ENCODE peak calls at places on chromosome 21, in six cellular contexts. G, C, S, N, B and U are unnamed samples.

GRCh38 chr21:46119565-46120271 is 21.8 kb downstream of the COL6A2 start:
- DNase-seq in G (no peak), C (peak), S (no peak), N (peak), B (no peak), U (peak)

GRCh38 chr21:44449473-44450363 is 5.6 kb upstream of the LRRC3 start:
- DNase-seq in G (no peak), C (no peak), S (no peak), N (no peak), B (no peak), U (no peak)

GRCh38 chr21:43306911-43307676 is 119.8 kb downstream of the SIK1 start:
- DNase-seq in G (peak), C (peak), S (no peak), N (peak), B (peak), U (no peak)

GRCh38 chr21:19807231-19807630 is 1191.0 kb upstream of the NCAM2 start:
- DNase-seq in G (no peak), C (no peak), S (no peak), N (no peak), B (no peak), U (no peak)

GRCh38 chr21:30315701-30316100 is 4.4 kb downstream of the KRTAP26-1 start:
- DNase-seq in G (no peak), C (no peak), S (no peak), N (no peak), B (no peak), U (no peak)

GRCh38 chr21:46555678-46556077 is 49.2 kb downstream of the S100B start:
- DNase-seq in G (no peak), C (no peak), S (no peak), N (no peak), B (no peak), U (no peak)

GRCh38 chr21:45825209-45825602 is 156.4 kb upstream of the COL6A1 start:
- DNase-seq in G (no peak), C (no peak), S (no peak), N (peak), B (no peak), U (no peak)

GRCh38 chr21:31191553-31191952 is 152.5 kb downstream of the TIAM1 start:
- DNase-seq in G (no peak), C (no peak), S (no peak), N (no peak), B (no peak), U (no peak)

GRCh38 chr21:45050786-45051489 is 23.4 kb upstream of the ADARB1 start:
- DNase-seq in G (no peak), C (no peak), S (no peak), N (no peak), B (no peak), U (no peak)

GRCh38 chr21:44742418-44743153 is 31.2 kb upstream of the TSPEAR start:
- DNase-seq in G (no peak), C (no peak), S (no peak), N (no peak), B (no peak), U (no peak)

GRCh38 chr21:45059121-45059520 is 15.3 kb upstream of the ADARB1 start:
- DNase-seq in G (no peak), C (no peak), S (no peak), N (no peak), B (no peak), U (no peak)

GRCh38 chr21:36756527-36756926 is 57.6 kb downstream of the SIM2 start:
- DNase-seq in G (peak), C (no peak), S (no peak), N (no peak), B (no peak), U (no peak)

GRCh38 chr21:36246080-36246631 is 73.8 kb upstream of the MORC3 start:
- DNase-seq in G (no peak), C (peak), S (no peak), N (no peak), B (no peak), U (no peak)

GRCh38 chr21:30479259-30479658 is 908 bp downstream of the KRTAP19-1 start:
- DNase-seq in G (no peak), C (no peak), S (no peak), N (no peak), B (no peak), U (no peak)

GRCh38 chr21:43948740-43949498 is 63.2 kb upstream of the TRAPPC10 start:
- DNase-seq in G (no peak), C (no peak), S (no peak), N (no peak), B (no peak), U (no peak)

GRCh38 chr21:28253378-28253777 is 739.3 kb downstream of the LTN1 start:
- DNase-seq in G (no peak), C (no peak), S (no peak), N (no peak), B (peak), U (no peak)

GRCh38 chr21:15297829-15298228 is 233.0 kb upstream of the NRIP1 start:
- DNase-seq in G (no peak), C (no peak), S (no peak), N (no peak), B (no peak), U (no peak)
- TF ChIP-seq CTCF in G (no peak), C (no peak), S (no peak), N (no peak), B (no peak), U (no peak)

GRCh38 chr21:32562915-32563314 is 22.4 kb downstream of the TCP10L start:
- DNase-seq in G (no peak), C (no peak), S (no peak), N (no peak), B (no peak), U (no peak)
- TF ChIP-seq CTCF in G (no peak), C (no peak), S (no peak), N (no peak), B (no peak), U (no peak)

DNA sequence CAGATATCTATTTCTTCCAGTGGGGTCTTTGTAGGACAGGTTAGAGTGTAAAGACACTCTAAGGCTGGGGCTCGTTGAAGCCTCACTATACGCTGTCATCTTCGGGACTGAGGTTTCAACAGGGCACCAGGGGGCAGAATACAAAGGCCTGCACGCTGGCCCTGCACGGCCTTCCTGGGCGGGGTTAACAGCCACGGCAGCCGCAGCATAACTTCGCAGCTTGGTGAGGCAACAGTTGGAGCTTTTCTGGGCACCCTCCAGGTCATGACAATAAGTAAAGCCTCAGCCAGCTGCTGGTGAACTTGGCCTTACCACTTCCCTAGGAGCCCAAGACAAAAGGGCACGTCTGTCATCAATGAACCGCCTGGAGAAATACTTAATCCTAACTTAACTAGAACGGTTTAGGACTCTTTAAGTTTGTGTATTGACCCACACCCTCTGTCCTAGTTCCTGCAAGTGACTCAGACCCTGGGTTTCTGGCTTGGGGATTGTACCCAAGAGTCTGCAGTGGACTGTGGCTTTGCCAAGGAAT is 2.3 kb upstream of the RUNX1 start:
- DNase-seq in G (peak), C (peak), S (peak), N (peak), B (peak), U (peak)
- TF ChIP-seq CTCF in G (peak), C (peak), S (peak), N (peak), B (no peak), U (peak)

GRCh38 chr21:38699048-38699447 is 106.7 kb upstream of the ETS2 start:
- DNase-seq in G (no peak), C (no peak), S (no peak), N (no peak), B (no peak), U (no peak)
- TF ChIP-seq CTCF in G (peak), C (no peak), S (no peak), N (no peak), B (no peak), U (peak)

DNA sequence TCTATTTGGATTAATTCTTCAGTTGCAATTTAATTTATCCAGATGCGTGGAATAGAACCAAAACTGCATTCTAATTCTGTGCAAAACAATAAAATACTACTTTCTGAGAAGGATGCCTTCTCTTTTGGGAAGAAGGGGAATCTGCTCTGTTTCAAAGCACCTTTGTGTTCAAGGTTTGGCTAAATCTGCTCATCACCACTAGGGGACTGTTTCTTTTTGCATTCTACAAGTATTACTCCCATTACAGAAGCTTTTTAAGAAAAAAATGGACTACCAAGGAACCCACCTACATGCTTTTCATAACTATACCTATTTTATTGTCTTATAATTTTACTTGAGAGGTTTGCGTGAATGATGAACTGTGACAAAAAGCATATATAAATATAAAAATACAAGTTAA is 18.2 kb downstream of the MRPS6 start:
- DNase-seq in G (no peak), C (no peak), S (no peak), N (no peak), B (no peak), U (no peak)
- TF ChIP-seq CTCF in G (peak), C (no peak), S (peak), N (peak), B (peak), U (peak)

DNA sequence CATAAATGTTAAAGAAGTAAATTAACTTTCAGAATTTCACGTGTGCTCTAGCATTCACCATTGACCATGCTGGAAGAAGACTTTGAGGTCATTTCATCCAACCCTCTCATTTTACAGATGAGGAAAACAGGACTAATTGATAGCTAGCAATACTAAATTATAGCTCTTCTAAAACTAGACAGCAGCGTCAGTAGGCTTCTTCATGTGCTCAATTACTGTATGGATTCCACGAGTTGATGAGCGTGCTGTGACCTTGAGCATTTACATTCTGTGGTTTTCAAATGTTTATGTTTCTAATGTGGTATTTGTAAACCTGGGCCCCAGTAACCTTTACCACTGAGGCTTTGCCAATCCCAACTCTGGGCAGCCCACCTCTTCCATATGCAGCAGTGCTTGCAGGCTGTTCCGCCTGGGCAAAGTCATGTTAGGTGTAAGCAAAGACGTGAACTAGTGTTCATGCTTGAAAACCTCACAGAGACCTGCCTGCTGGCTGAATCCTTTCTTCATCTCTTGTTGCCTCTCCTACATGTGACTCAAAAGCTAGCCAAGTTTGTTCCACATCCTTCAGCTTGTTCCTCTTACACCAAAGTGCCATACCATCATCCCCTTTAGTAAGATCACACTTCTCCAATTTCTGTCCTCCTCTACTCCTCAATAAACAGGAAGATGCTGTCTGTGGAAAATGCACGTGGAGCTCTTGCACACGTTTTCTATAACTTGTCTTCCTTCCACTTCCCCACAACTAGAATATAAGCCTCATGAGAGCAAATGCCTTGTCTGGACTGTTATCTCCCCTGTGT is 17.2 kb downstream of the KCNJ15 start:
- DNase-seq in G (no peak), C (no peak), S (no peak), N (no peak), B (no peak), U (no peak)
- TF ChIP-seq CTCF in G (no peak), C (no peak), S (no peak), N (no peak), B (no peak), U (no peak)

GRCh38 chr21:39281853-39282252 is 31.6 kb downstream of the BRWD1 start:
- DNase-seq in G (no peak), C (no peak), S (no peak), N (no peak), B (no peak), U (no peak)
- TF ChIP-seq CTCF in G (no peak), C (no peak), S (no peak), N (no peak), B (no peak), U (no peak)